ENCODE peak calls at places on chromosomes 16 and 17, in five cellular contexts. X, J, W, S and L are unnamed samples.

GRCh38 chr16:68760671-68761275 is 23.7 kb downstream of the CDH1 start:
- DNase-seq in X (peak), J (peak), W (peak), S (no peak), L (no peak)

GRCh38 chr16:89069920-89070319 is 23.7 kb upstream of the ACSF3 start:
- DNase-seq in X (no peak), J (no peak), W (no peak), S (no peak), L (peak)

GRCh38 chr17:81842725-81843504 is 8.1 kb upstream of the PPP1R27 start:
- DNase-seq in X (no peak), J (peak), W (no peak), S (no peak), L (no peak)

GRCh38 chr16:4624827-4625616 is 396 bp downstream of the MGRN1 start:
- DNase-seq in X (peak), J (peak), W (peak), S (peak), L (peak)

GRCh38 chr17:75073618-75074047 is 14.1 kb upstream of the SLC16A5 start:
- DNase-seq in X (no peak), J (no peak), W (no peak), S (no peak), L (no peak)

GRCh38 chr17:72173475-72174116 is 52.8 kb downstream of the SOX9 start:
- DNase-seq in X (no peak), J (peak), W (no peak), S (no peak), L (no peak)

GRCh38 chr17:44539664-44540063 is 17.6 kb upstream of the FZD2 start:
- DNase-seq in X (no peak), J (no peak), W (no peak), S (no peak), L (no peak)

GRCh38 chr17:72376486-72377345 is 255.9 kb downstream of the SOX9 start:
- DNase-seq in X (no peak), J (no peak), W (no peak), S (no peak), L (no peak)

GRCh38 chr16:12064291-12064690 is 87.8 kb downstream of the SNX29 start:
- DNase-seq in X (no peak), J (no peak), W (no peak), S (no peak), L (no peak)

GRCh38 chr16:17070882-17071592 is 399.7 kb downstream of the XYLT1 start:
- DNase-seq in X (peak), J (peak), W (peak), S (peak), L (peak)

GRCh38 chr17:16923904-16924700 is 47.8 kb downstream of the TNFRSF13B start:
- DNase-seq in X (no peak), J (no peak), W (no peak), S (no peak), L (no peak)

GRCh38 chr16:585351-585750 is 4.5 kb upstream of the RAB40C start:
- DNase-seq in X (no peak), J (peak), W (no peak), S (no peak), L (no peak)

GRCh38 chr16:58105619-58106018 is 23.6 kb downstream of the CFAP20 start:
- DNase-seq in X (no peak), J (no peak), W (no peak), S (no peak), L (no peak)